ENCODE peak calls at places on chromosome 6, in eight cellular contexts. D is SK-N-DZ; E is NCI-H774; Y is T follicular helper cell; L is stimulated activated CD8-positive, alpha-beta memory T cell treated with anti-CD3 and anti-CD28 coated beads, Interleukin-7, amount 100 ng/mL, for 1 hour; V is astrocyte of the spinal cord; R is smooth muscle cell of the brain vasculature; W is HL-60. O is an unnamed sample.

GRCh38 chr6:156890627-156891300 is 113.6 kb downstream of the ARID1B start:
- DNase-seq in D (no peak), E (no peak), Y (no peak), L (no peak), V (no peak), R (no peak), W (no peak), O (no peak)

GRCh38 chr6:40344566-40345185 is 242.5 kb downstream of the LRFN2 start:
- DNase-seq in D (no peak), E (no peak), Y (no peak), L (no peak), V (no peak), R (no peak), W (no peak), O (no peak)

GRCh38 chr6:13573255-13573654 is 1.1 kb upstream of the SIRT5 start:
- DNase-seq in D (no peak), E (no peak), Y (no peak), L (no peak), V (no peak), R (no peak), W (no peak), O (no peak)

GRCh38 chr6:6004147-6004995 is 2.4 kb downstream of the NRN1 start:
- DNase-seq in D (no peak), E (no peak), Y (no peak), L (no peak), V (peak; percentile 44), R (no peak), W (no peak), O (no peak)

GRCh38 chr6:452301-453067 is 60.9 kb downstream of the IRF4 start:
- DNase-seq in D (no peak), E (no peak), Y (no peak), L (no peak), V (no peak), R (no peak), W (no peak), O (no peak)

GRCh38 chr6:30341249-30341648 is 3.7 kb upstream of the RPP21 start:
- DNase-seq in D (no peak), E (no peak), Y (no peak), L (no peak), V (no peak), R (no peak), W (no peak), O (no peak)

GRCh38 chr6:84774174-84775158 is 10.1 kb upstream of the TBX18 start:
- DNase-seq in D (peak; percentile 35), E (no peak), Y (no peak), L (no peak), V (peak; percentile 66), R (no peak), W (no peak), O (no peak)

GRCh38 chr6:44062771-44063560 is 64.3 kb downstream of the MRPL14 start:
- DNase-seq in D (no peak), E (no peak), Y (no peak), L (no peak), V (no peak), R (no peak), W (no peak), O (peak; percentile 83)

GRCh38 chr6:22308939-22309338 is 12.1 kb upstream of the PRL start:
- DNase-seq in D (no peak), E (no peak), Y (no peak), L (no peak), V (no peak), R (no peak), W (no peak), O (no peak)

GRCh38 chr6:24257282-24257681 is 100.6 kb downstream of the DCDC2 start:
- DNase-seq in D (no peak), E (peak; percentile 3), Y (no peak), L (no peak), V (no peak), R (no peak), W (no peak), O (peak; percentile 8)

GRCh38 chr6:868212-868611 is 175.3 kb upstream of the EXOC2 start:
- DNase-seq in D (no peak), E (no peak), Y (no peak), L (no peak), V (no peak), R (no peak), W (no peak), O (no peak)

GRCh38 chr6:169866140-169866534 is 114.7 kb downstream of the ERMARD start:
- DNase-seq in D (no peak), E (no peak), Y (no peak), L (no peak), V (no peak), R (no peak), W (no peak), O (no peak)

GRCh38 chr6:133502451-133503259 is 261.5 kb downstream of the EYA4 start:
- DNase-seq in D (no peak), E (no peak), Y (no peak), L (no peak), V (peak; percentile 96), R (peak; percentile 74), W (no peak), O (no peak)

GRCh38 chr6:53437557-53438202 is 88.9 kb upstream of the ELOVL5 start:
- DNase-seq in D (peak; percentile 30), E (peak; percentile 65), Y (no peak), L (no peak), V (peak; percentile 86), R (peak; percentile 45), W (no peak), O (peak; percentile 81)